ENCODE peak calls at places on chromosomes 12 and 14, in five cellular contexts. F is body of pancreas, L is IMR-90, S is ovary, P is suprapubic skin. M is an unnamed sample.

GRCh38 chr12:121861549-121862254 is 3.0 kb upstream of the HPD start:
- DNase-seq in F (no peak), L (peak; percentile 38), S (no peak), P (no peak), M (no peak)

GRCh38 chr14:30790827-30791226 is 83.5 kb upstream of the COCH start:
- DNase-seq in F (no peak), L (no peak), S (no peak), P (no peak), M (no peak)

GRCh38 chr12:14810167-14810952 is 3.6 kb downstream of the SMCO3 start:
- DNase-seq in F (no peak), L (no peak), S (no peak), P (no peak), M (no peak)

GRCh38 chr14:96501383-96501745 is 818 bp upstream of the PAPOLA start:
- DNase-seq in F (no peak), L (no peak), S (no peak), P (no peak), M (no peak)

GRCh38 chr12:77995436-77996167 is 164.9 kb downstream of the NAV3 start:
- DNase-seq in F (no peak), L (peak; percentile 90), S (no peak), P (no peak), M (no peak)

GRCh38 chr12:94716339-94716738 is 66.0 kb upstream of the TMCC3 start:
- DNase-seq in F (no peak), L (no peak), S (no peak), P (no peak), M (no peak)

GRCh38 chr14:71733210-71733883 is 198.9 kb upstream of the RGS6 start:
- DNase-seq in F (no peak), L (peak; percentile 76), S (no peak), P (no peak), M (no peak)

GRCh38 chr14:61561144-61561543 is 134.2 kb upstream of the HIF1A start:
- DNase-seq in F (no peak), L (peak; percentile 77), S (no peak), P (no peak), M (no peak)

GRCh38 chr14:64520699-64521098 is 16.1 kb downstream of the ZBTB1 start:
- DNase-seq in F (no peak), L (no peak), S (no peak), P (no peak), M (no peak)

GRCh38 chr12:107415834-107416233 is 269.8 kb upstream of the PWP1 start:
- DNase-seq in F (no peak), L (no peak), S (no peak), P (no peak), M (no peak)

GRCh38 chr12:38488866-38489265 is 172.3 kb downstream of the ALG10B start:
- DNase-seq in F (no peak), L (no peak), S (no peak), P (no peak), M (no peak)

GRCh38 chr12:31387466-31387865 is 61.5 kb upstream of the SINHCAF start:
- DNase-seq in F (no peak), L (no peak), S (no peak), P (no peak), M (no peak)

GRCh38 chr12:53960187-53961024 is 5.7 kb downstream of the HOXC12 start:
- DNase-seq in F (no peak), L (no peak), S (no peak), P (no peak), M (no peak)

GRCh38 chr12:102769323-102769916 is 147.6 kb downstream of the PAH start:
- DNase-seq in F (peak; percentile 55), L (peak; percentile 58), S (peak; percentile 81), P (peak; percentile 65), M (no peak)

GRCh38 chr12:111942557-111942956 is 70.4 kb downstream of the TMEM116 start:
- DNase-seq in F (peak; percentile 3), L (peak; percentile 94), S (no peak), P (no peak), M (no peak)

GRCh38 chr14:50823763-50824636 is 7.0 kb downstream of the NIN start:
- DNase-seq in F (peak; percentile 59), L (no peak), S (no peak), P (no peak), M (no peak)
- TF ChIP-seq POLR2A in F (no peak), L (no peak), S (no peak), P (no peak), M (peak; percentile 54)

GRCh38 chr12:13171921-13172859 is 24.3 kb upstream of the EMP1 start:
- DNase-seq in F (peak; percentile 44), L (no peak), S (no peak), P (peak; percentile 84), M (no peak)
- H3K4me1 ChIP-seq in F (no peaks in the 10 kb centered on the region), L (peaks cover 23% of the 10 kb centered on the region), S (no peaks in the 10 kb centered on the region), P (peaks cover 77% of the 10 kb centered on the region), M (no peaks in the 10 kb centered on the region)

DNA sequence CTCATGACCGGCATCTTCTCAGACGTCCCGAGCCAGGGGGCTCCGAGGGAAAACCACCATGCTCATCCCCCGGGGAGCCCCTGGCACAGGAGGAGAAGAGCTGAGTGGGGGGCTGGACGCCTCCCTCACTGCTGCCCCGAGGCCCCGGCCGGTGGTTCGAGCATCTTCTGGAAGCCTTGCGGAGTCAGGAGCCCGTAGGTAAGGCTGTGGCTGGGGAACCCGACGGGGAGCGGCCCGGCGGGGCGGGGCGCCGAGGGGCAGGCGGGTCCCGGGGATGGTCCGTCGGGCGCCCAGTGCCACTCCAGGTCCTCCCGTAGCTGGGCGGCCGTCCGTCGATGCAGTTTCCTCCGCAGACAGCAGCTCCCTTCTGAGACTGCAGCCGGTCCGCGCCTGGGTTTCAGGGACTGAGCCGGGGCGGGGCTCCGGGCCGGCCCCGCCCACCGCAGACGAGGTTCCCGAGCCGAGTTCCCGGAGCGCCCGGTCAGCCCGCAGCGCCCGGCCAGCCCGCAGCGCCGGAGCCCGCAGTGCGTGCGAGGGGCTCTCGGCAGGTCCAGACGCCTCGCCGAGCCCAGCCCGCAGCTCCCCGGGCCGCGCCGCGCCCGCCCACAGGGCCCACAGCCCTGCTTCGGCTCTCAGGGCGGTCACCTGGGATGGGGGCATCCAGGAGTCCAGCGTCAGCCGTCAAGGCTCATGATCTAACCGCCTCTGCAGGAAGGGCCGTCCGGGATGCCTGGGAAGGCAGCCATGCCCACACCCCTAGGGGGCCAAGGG is at the start of gene PGF:
- DNase-seq in F (peak; percentile 78), L (no peak), S (peak; percentile 69), P (no peak), M (peak; percentile 89)
- TF ChIP-seq POLR2A in F (peak; percentile 50), L (no peak), S (no peak), P (peak; percentile 28), M (no peak)

GRCh38 chr14:104026024-104026423 is 59.5 kb upstream of the ASPG start:
- DNase-seq in F (no peak), L (no peak), S (no peak), P (no peak), M (no peak)

GRCh38 chr14:104030958-104031357 is 54.5 kb upstream of the ASPG start:
- DNase-seq in F (no peak), L (no peak), S (no peak), P (no peak), M (no peak)

GRCh38 chr14:104036250-104036649 is 49.2 kb upstream of the ASPG start:
- DNase-seq in F (peak; percentile 18), L (no peak), S (no peak), P (no peak), M (no peak)

GRCh38 chr14:104035300-104035699 is 50.2 kb upstream of the ASPG start:
- DNase-seq in F (no peak), L (no peak), S (no peak), P (no peak), M (no peak)

GRCh38 chr14:104031384-104031783 is 54.1 kb upstream of the ASPG start:
- DNase-seq in F (no peak), L (no peak), S (no peak), P (no peak), M (no peak)
- H3K4me1 ChIP-seq in F (no peaks in the 10 kb centered on the region), L (no peaks in the 10 kb centered on the region), S (no peaks in the 10 kb centered on the region), P (no peaks in the 10 kb centered on the region), M (no peaks in the 10 kb centered on the region)

GRCh38 chr14:105257464-105257863 is 9.1 kb downstream of the BTBD6 start:
- DNase-seq in F (no peak), L (no peak), S (no peak), P (no peak), M (no peak)
- TF ChIP-seq POLR2A in F (no peak), L (no peak), S (no peak), P (no peak), M (no peak)

GRCh38 chr14:68375371-68375770 is 417.5 kb downstream of the ZFP36L1 start:
- DNase-seq in F (no peak), L (no peak), S (no peak), P (no peak), M (no peak)
- H3K4me1 ChIP-seq in F (no peaks in the 10 kb centered on the region), L (peaks cover 5% of the 10 kb centered on the region), S (peaks cover 5% of the 10 kb centered on the region), P (peaks cover 59% of the 10 kb centered on the region), M (peaks cover 55% of the 10 kb centered on the region)

GRCh38 chr12:21655594-21655993 is 2.0 kb downstream of the LDHB start:
- DNase-seq in F (no peak), L (no peak), S (no peak), P (no peak), M (no peak)

GRCh38 chr12:21662122-21662792 is 4.6 kb upstream of the LDHB start:
- DNase-seq in F (no peak), L (no peak), S (no peak), P (no peak), M (no peak)

GRCh38 chr12:21659383-21659782 is 1.7 kb upstream of the LDHB start:
- DNase-seq in F (no peak), L (no peak), S (no peak), P (no peak), M (no peak)

GRCh38 chr12:21656931-21657335 is 709 bp downstream of the LDHB start:
- DNase-seq in F (peak; percentile 60), L (peak; percentile 50), S (peak; percentile 31), P (no peak), M (peak; percentile 78)

GRCh38 chr12:21657336-21658077 is at the start of gene LDHB:
- DNase-seq in F (peak; percentile 97), L (peak; percentile 96), S (peak; percentile 97), P (peak; percentile 95), M (peak; percentile 94)
- TF ChIP-seq POLR2A in F (peak; percentile 98), L (peak; percentile 84), S (peak; percentile 85), P (peak; percentile 65), M (peak; percentile 74)

M was measured in spleen.